ENCODE peak calls at places on chromosomes 1 and 21, in six cellular contexts. Q, S, E, A, P and L are unnamed samples.

GRCh38 chr1:209601809-209602657 is 18.5 kb downstream of the CAMK1G start:
- DNase-seq in Q (peak), S (peak), E (no peak), A (no peak), P (no peak), L (peak)

GRCh38 chr1:27548136-27548853 is 55.6 kb downstream of the AHDC1 start:
- DNase-seq in Q (no peak), S (no peak), E (no peak), A (no peak), P (no peak), L (no peak)

GRCh38 chr1:17892225-17892624 is 137.1 kb downstream of the ACTL8 start:
- DNase-seq in Q (no peak), S (no peak), E (no peak), A (no peak), P (peak), L (peak)

GRCh38 chr1:218779341-218779831 is 394.3 kb upstream of the LYPLAL1 start:
- DNase-seq in Q (no peak), S (no peak), E (no peak), A (no peak), P (no peak), L (no peak)

GRCh38 chr1:24364605-24364974 is 45.4 kb downstream of the GRHL3 start:
- DNase-seq in Q (peak), S (peak), E (no peak), A (no peak), P (no peak), L (no peak)

GRCh38 chr1:94056996-94057395 is 64.0 kb downstream of the ABCA4 start:
- DNase-seq in Q (no peak), S (no peak), E (no peak), A (no peak), P (no peak), L (no peak)

GRCh38 chr21:17537299-17537698 is 24.5 kb downstream of the CXADR start:
- DNase-seq in Q (no peak), S (no peak), E (no peak), A (no peak), P (no peak), L (no peak)

GRCh38 chr1:201450721-201451291 is 18.2 kb downstream of the PHLDA3 start:
- DNase-seq in Q (no peak), S (no peak), E (peak), A (no peak), P (no peak), L (no peak)

GRCh38 chr1:36084502-36085115 is 715 bp downstream of the TEKT2 start:
- DNase-seq in Q (peak), S (no peak), E (no peak), A (no peak), P (no peak), L (no peak)

GRCh38 chr1:17661546-17662157 is 93.5 kb upstream of the ACTL8 start:
- DNase-seq in Q (peak), S (peak), E (peak), A (peak), P (no peak), L (peak)

GRCh38 chr21:43865471-43866181 is 603 bp downstream of the AGPAT3 start:
- DNase-seq in Q (peak), S (no peak), E (peak), A (no peak), P (no peak), L (peak)

GRCh38 chr1:162882248-162882666 is 21.3 kb upstream of the CCDC190 start:
- DNase-seq in Q (no peak), S (no peak), E (no peak), A (no peak), P (no peak), L (no peak)

GRCh38 chr1:25099343-25099951 is 132.9 kb downstream of the SYF2 start:
- DNase-seq in Q (peak), S (no peak), E (no peak), A (no peak), P (no peak), L (no peak)

GRCh38 chr1:45359882-45360513 is 19.8 kb upstream of the MUTYH start:
- DNase-seq in Q (peak), S (no peak), E (peak), A (no peak), P (no peak), L (peak)

GRCh38 chr1:19786988-19787423 is 12.7 kb downstream of the TMCO4 start:
- DNase-seq in Q (peak), S (no peak), E (no peak), A (no peak), P (no peak), L (peak)

DNA sequence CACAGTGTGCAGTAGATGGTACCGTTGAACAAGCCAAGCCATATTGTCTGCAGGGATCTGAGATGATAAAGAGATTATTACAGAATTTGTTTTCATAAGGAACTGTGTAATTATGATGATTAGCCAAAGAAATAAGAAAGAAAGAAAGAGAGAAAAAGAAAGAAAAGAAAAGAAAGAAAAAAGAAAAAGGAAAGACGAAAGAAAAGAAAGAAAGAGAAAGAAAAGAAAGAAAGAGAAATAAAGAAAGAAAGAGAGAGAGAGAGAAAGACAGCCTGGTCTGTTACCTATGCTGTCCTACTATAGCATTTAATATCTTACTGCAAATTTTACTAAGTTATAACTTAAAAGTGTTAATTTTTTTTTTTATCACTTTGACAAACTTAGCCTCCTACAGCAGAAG is 43.6 kb downstream of the KCNK1 start:
- DNase-seq in Q (no peak), S (no peak), E (no peak), A (no peak), P (no peak), L (no peak)
- TF ChIP-seq POLR2AphosphoS5 in Q (no peak), S (no peak), E (no peak), A (no peak), P (no peak), L (no peak)

GRCh38 chr1:109818351-109819325 is 54.9 kb upstream of the EPS8L3 start:
- DNase-seq in Q (no peak), S (no peak), E (no peak), A (no peak), P (no peak), L (no peak)
- H3K27ac ChIP-seq in Q (no peak), S (no peak), E (no peak), A (no peak), P (no peak), L (no peak)

DNA sequence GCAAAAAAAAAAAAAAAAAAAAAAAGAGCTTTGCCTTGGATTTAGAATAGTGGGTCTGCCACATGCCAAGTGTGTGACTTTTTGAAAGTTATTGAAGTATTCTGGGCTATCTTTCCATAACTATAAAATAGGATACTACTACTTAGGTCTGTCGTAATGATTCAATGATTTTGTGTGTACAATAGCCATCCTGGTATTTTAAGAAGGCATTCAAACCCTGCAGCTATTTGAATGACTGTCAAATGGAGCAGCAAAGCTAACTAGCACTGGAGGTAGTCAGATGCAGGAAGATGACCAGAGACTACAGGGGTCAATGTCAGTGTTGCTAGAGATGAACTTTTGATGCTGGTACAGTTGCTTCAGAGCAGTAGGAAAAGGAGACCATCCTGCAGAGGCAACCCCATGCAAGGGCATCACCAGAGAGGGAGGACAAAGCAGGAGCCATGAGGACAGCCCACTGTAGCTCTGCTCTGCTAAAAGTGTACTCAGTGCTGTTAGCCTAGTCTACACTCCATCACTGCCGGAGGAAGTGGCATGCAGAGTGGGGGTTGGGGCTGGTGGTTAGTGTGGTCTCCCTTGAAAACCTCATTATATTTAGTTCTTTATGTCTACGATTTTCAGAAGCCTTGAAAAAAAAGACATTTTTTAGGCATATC is 29.0 kb downstream of the DUSP10 start:
- DNase-seq in Q (peak), S (no peak), E (no peak), A (no peak), P (no peak), L (peak)
- TF ChIP-seq POLR2A in Q (no peak), S (no peak), E (no peak), A (no peak), P (no peak), L (no peak)

GRCh38 chr1:53089478-53090226 is 27.6 kb downstream of the PODN start:
- DNase-seq in Q (peak), S (no peak), E (no peak), A (no peak), P (no peak), L (peak)
- TF ChIP-seq POLR2AphosphoS5 in Q (no peak), S (no peak), E (no peak), A (no peak), P (no peak), L (no peak)

DNA sequence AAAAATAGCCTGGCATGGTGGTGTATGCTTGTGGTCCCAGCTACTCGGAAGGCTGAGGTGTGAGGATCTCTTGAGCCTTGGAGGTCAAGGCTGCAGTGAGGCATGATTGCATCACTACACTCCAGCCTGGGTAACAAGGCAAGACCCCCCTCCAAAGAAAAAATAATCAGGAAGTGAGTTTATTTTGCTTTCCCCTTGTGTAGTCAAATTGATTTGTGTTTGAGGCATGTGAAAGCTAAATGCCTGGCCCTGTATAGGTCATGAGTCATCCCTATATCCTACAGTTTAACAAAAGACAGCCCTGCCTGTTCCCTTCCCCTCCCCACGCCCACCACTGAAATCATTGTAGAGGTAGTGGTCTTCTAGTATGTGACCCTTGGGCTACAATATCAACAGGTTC is 241.4 kb upstream of the JUN start:
- DNase-seq in Q (no peak), S (no peak), E (no peak), A (no peak), P (no peak), L (no peak)
- H3K27ac ChIP-seq in Q (no peak), S (no peak), E (no peak), A (no peak), P (no peak), L (no peak)